ENCODE peak calls at places on chromosomes 7 and 10, in seven cellular contexts. S is left cardiac atrium; V is cardiac muscle cell; X is Kasumi-1; J is activated naive CD8-positive, alpha-beta T cell treated with anti-CD3 and anti-CD28 coated beads for 36 hours; F is adipocyte; Z is stimulated activated CD4-positive, alpha-beta T cell treated with anti-CD3 and anti-CD28 coated beads, TNF-alpha, amount 100 ng/mL, for 1 hour. Q is an unnamed sample.

GRCh38 chr10:102714621-102715455 is at the start of gene SFXN2:
- DNase-seq in S (no peak), V (no peak), X (peak), J (peak), F (peak), Z (no peak), Q (no peak)

GRCh38 chr7:2542011-2542923 is 13.1 kb downstream of the BRAT1 start:
- DNase-seq in S (peak), V (no peak), X (no peak), J (no peak), F (no peak), Z (no peak), Q (no peak)

GRCh38 chr7:4486932-4487331 is 195.2 kb upstream of the FOXK1 start:
- DNase-seq in S (no peak), V (no peak), X (no peak), J (no peak), F (no peak), Z (no peak), Q (no peak)

GRCh38 chr10:69093933-69094332 is 6.0 kb downstream of the SRGN start:
- DNase-seq in S (no peak), V (no peak), X (no peak), J (no peak), F (peak), Z (no peak), Q (peak)

GRCh38 chr10:76937056-76937665 is 700.4 kb downstream of the KCNMA1 start:
- DNase-seq in S (no peak), V (no peak), X (no peak), J (no peak), F (no peak), Z (no peak), Q (no peak)

GRCh38 chr7:87317691-87318245 is 27.7 kb upstream of the CROT start:
- DNase-seq in S (no peak), V (no peak), X (no peak), J (no peak), F (no peak), Z (no peak), Q (no peak)

GRCh38 chr10:129193148-129193547 is 273.9 kb upstream of the MGMT start:
- DNase-seq in S (no peak), V (no peak), X (no peak), J (peak), F (no peak), Z (no peak), Q (no peak)

GRCh38 chr10:51629969-51630617 is 69.3 kb downstream of the CSTF2T start:
- DNase-seq in S (no peak), V (no peak), X (no peak), J (no peak), F (no peak), Z (no peak), Q (peak)

GRCh38 chr10:71239946-71240795 is 27.8 kb downstream of the UNC5B start:
- DNase-seq in S (peak), V (no peak), X (no peak), J (no peak), F (no peak), Z (no peak), Q (no peak)

Q was measured in GM03348.